ENCODE peak calls at places on chromosomes 1 and 21, in five cellular contexts. C is pancreas, D is uterus, K is OCI-LY7, T is GM23248. J is an unnamed sample. For H3K36me3 and H3K4me1, the result is how much of the 10 kb centered on the place peaks cover.

GRCh38 chr21:16308269-16308668 is 578.5 kb downstream of the USP25 start:
- DNase-seq in K (no peak), T (peak), D (no peak), C (no peak), J (no peak)

GRCh38 chr1:245213066-245213465 is 58.3 kb downstream of the KIF26B start:
- DNase-seq in D (no peak), K (no peak), T (no peak), C (no peak), J (no peak)

GRCh38 chr1:175839678-175840669 is 96.6 kb upstream of the TNR start:
- DNase-seq in K (no peak), T (no peak), D (no peak), C (no peak), J (no peak)

GRCh38 chr1:170586321-170586855 is 54.4 kb downstream of the GORAB start:
- DNase-seq in T (peak), D (peak), C (no peak), K (no peak), J (no peak)

GRCh38 chr1:85297855-85298629 is 21.6 kb upstream of the BCL10 start:
- DNase-seq in K (no peak), T (peak), D (no peak), C (peak), J (peak)

GRCh38 chr1:55474168-55474786 is 259.1 kb upstream of the USP24 start:
- DNase-seq in K (no peak), C (no peak), T (peak), D (no peak), J (no peak)

GRCh38 chr1:94011709-94012590 is 102.7 kb upstream of the GCLM start:
- DNase-seq in D (no peak), C (no peak), K (no peak), T (no peak), J (no peak)

GRCh38 chr1:60914982-60915381 is 167.4 kb upstream of the NFIA start:
- DNase-seq in D (no peak), C (no peak), K (no peak), T (no peak), J (no peak)

GRCh38 chr1:197995408-197996258 is 78.5 kb downstream of the LHX9 start:
- DNase-seq in K (no peak), C (no peak), D (no peak), T (no peak), J (no peak)

GRCh38 chr1:81466970-81467369 is 333.8 kb upstream of the ADGRL2 start:
- DNase-seq in K (no peak), T (no peak), C (no peak), D (no peak), J (no peak)

GRCh38 chr21:31604591-31605190 is 54.8 kb upstream of the SOD1 start:
- DNase-seq in T (peak), C (peak), D (peak), K (peak), J (peak)

GRCh38 chr1:108158893-108159292 is 41.2 kb downstream of the SLC25A24 start:
- DNase-seq in T (no peak), K (no peak), D (no peak), C (no peak), J (no peak)
- H3K36me3 ChIP-seq in T (under half), K (under half), D (under half), C (under half), J (under half)

GRCh38 chr1:47578026-47578861 is 140.4 kb downstream of the FOXD2 start:
- DNase-seq in K (no peak), C (no peak), D (peak), T (no peak), J (no peak)
- H3K4me3 ChIP-seq in K (no peak), C (no peak), D (no peak), T (no peak), J (no peak)

GRCh38 chr1:223706077-223706988 is 6.0 kb upstream of the CAPN2 start:
- DNase-seq in K (no peak), T (peak), C (no peak), D (peak), J (no peak)
- H3K4me1 ChIP-seq in K (under half), T (half or more), C (under half), D (under half), J (under half)

DNA sequence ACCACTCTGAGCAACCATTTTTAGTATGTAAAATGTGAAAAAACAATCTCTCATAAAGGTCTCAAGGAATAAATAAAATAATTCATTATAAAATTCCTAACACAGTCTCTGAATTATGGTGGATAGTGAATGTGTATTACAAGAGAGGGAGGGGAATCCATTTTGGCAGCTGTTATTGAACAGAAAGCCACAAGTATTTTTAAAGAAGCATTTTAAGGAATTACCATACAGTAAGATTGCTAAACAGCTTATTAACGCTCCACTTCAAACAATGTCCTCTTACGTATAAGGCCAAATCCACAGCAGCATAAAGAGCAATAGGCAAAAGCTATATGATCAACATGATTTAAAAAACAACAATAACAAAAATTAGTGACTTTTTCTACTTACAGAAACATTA is 18.4 kb downstream of the PIGK start:
- DNase-seq in T (no peak), K (no peak), D (no peak), C (no peak), J (no peak)
- H3K36me3 ChIP-seq in T (under half), K (under half), D (under half), C (under half), J (under half)

DNA sequence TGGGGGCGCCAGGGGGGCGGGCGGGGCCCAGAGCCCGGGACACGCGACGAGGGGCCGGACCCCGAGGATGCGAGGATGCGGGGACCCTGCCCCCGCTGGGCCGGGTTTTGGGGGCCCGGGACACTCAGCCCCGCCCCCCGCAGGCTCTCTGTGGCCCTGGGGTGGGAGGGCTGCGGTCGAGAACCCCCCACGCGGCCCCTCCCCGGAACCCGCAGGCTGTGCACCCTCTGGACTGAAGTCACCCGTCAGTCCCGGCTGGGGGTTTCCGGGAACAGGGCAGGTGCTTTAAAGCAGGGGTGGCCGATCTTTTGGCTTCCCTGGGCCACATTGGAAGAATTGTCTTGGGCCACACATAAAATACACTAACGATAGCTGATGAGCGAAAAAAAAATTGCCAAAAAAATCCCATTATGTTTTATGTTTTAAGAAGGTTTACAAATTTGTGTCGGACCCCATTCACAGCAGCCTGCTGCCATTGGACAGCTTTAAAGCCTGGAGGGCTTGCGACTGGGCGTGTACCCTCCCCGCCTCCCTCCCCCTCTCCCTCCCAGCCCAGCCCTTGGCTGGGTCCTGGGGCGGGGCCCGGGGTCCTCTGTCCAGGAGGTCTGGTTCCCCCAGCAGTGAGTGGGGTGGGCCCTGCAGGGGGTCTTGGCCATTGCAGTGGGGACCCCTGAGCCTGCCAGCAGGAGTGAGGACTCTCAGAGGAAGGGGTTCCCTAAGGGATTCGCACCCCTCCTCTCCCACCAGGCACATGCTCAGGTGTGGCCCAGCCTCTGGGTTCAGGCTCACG is 21.6 kb upstream of the C1orf159 start:
- DNase-seq in K (peak), T (no peak), D (no peak), C (no peak), J (peak)
- H3K4me3 ChIP-seq in K (peak), T (no peak), D (no peak), C (no peak), J (no peak)

DNA sequence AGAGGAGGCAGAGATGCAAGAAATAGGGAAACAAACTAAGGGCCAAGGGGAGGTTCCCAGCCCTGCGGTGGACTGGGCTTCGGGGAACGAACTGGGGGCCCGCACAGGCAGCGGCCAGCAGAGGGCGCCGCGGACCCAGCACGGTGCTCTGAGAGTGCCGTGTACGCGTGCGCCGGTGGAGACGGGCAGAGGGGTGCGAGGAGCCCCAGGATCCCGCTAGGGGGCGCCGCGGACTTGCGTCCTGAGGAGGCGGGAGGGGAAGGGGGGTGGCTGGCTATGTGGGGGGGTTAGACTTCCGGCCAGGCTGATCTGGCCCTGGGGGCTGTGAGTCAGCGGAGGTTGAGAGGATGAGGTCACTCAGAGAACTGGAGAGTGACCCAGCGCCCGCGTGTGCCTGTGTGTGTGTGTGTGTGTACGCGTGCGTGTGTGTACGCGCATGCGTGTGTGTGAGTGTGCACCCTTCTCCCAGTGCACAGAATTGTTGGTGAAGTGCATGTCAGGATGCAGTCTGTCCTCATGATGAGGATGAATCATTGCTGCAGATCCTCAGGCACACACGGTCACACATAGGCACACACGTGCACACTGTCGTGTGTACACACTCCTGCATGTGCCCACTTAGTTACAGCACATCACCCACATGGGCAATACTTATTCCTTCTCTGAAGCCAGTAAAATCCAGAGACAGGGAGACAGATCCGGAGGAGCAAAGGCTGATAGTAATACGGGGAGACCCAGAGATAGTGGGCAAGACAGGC is 17.0 kb downstream of the NES start:
- DNase-seq in C (peak), T (peak), D (peak), K (peak), J (peak)
- H3K4me1 ChIP-seq in C (under half), T (half or more), D (under half), K (half or more), J (under half)

DNA sequence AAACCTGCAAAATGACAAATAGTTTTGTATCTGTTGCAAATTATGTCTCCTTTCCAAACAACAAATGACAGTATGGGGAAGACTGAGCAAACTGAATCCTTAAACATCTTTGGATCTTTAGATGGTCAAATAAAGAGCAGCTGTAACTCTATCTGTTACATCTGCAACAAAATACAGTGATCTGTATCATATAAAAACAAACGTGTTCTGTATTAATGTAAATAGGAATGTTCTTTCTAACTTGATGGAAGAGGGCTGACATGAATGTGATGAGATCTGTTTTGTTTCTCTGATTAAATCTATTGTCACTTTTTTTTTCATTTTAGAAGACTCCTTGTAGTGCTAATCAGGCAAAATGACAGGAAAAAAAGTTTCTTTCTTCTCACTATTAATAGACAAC is 159.5 kb downstream of the GPATCH2 start:
- DNase-seq in D (no peak), K (no peak), C (no peak), T (no peak), J (no peak)
- H3K36me3 ChIP-seq in D (under half), K (under half), C (under half), T (under half), J (under half)

DNA sequence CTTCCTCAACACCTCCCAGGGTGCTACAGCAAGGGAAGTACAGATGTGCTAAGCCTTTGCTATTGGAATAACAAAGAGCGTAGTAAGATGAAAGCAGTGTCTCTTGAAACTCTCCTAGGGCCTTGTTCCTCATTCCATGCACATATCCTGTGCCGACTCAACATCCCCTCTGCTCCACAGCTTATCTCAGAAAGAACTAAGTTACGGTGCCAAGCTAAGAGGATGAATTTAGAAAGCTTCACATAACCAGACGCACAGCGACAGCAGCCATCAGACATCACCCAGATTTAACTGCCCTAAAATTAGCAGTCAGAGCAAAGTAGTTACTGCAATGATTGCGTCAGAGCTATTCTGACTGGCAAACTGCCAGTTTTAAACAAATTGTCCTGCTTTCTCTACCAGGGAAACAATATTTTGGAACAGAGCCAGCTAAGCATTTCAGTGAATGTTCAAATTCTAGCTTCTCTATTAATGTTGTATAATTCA is 9.5 kb downstream of the SIPA1L2 start:
- DNase-seq in K (peak), D (peak), C (peak), T (peak), J (no peak)
- H3K4me3 ChIP-seq in K (peak), D (no peak), C (no peak), T (no peak), J (no peak)

J was measured in CD4-positive, CD25-positive, alpha-beta regulatory T cell.